ENCODE peak calls at places on chromosomes 7 and 10, in four cellular contexts. S, H, F and K are unnamed samples.

GRCh38 chr10:47036771-47037170 is 125.5 kb downstream of the PTPN20 start:
- DNase-seq in S (no peak), H (no peak), F (no peak), K (no peak)

GRCh38 chr7:88306590-88307048 is at the start of gene STEAP4:
- DNase-seq in S (peak), H (no peak), F (peak), K (peak)

GRCh38 chr10:75187961-75188426 is 22.6 kb upstream of the VDAC2 start:
- DNase-seq in S (peak), H (peak), F (peak), K (no peak)

GRCh38 chr10:79488303-79488702 is 24.0 kb upstream of the EIF5AL1 start:
- DNase-seq in S (peak), H (no peak), F (peak), K (peak)

GRCh38 chr10:24849537-24850299 is 102.7 kb downstream of the PRTFDC1 start:
- DNase-seq in S (no peak), H (no peak), F (peak), K (no peak)

GRCh38 chr10:69180525-69181204 is 631 bp downstream of the SUPV3L1 start:
- DNase-seq in S (no peak), H (peak), F (peak), K (no peak)

GRCh38 chr7:2471396-2471795 is 4.8 kb downstream of the GRIFIN start:
- DNase-seq in S (no peak), H (no peak), F (no peak), K (no peak)

GRCh38 chr7:140923358-140924006 is 1.2 kb downstream of the BRAF start:
- DNase-seq in S (no peak), H (no peak), F (peak), K (no peak)

GRCh38 chr10:129136866-129137415 is 330.1 kb upstream of the MGMT start:
- DNase-seq in S (no peak), H (no peak), F (no peak), K (no peak)

GRCh38 chr7:81534996-81535395 is 234.9 kb downstream of the HGF start:
- DNase-seq in S (no peak), H (no peak), F (no peak), K (no peak)

GRCh38 chr10:46540412-46541016 is 15.9 kb downstream of the GPRIN2 start:
- DNase-seq in S (no peak), H (no peak), F (no peak), K (no peak)

GRCh38 chr10:24574161-24574560 is 149.5 kb downstream of the ARHGAP21 start:
- DNase-seq in S (no peak), H (no peak), F (no peak), K (no peak)

GRCh38 chr10:71302874-71303568 is 16.0 kb upstream of the SLC29A3 start:
- DNase-seq in S (no peak), H (peak), F (peak), K (peak)

GRCh38 chr10:60465801-60466200 is 76.1 kb upstream of the ANK3 start:
- DNase-seq in S (no peak), H (no peak), F (no peak), K (no peak)

GRCh38 chr10:105181616-105182015 is 540.5 kb downstream of the SORCS3 start:
- DNase-seq in S (no peak), H (no peak), F (no peak), K (no peak)

GRCh38 chr10:126352446-126352845 is 35.8 kb downstream of the ADAM12 start:
- DNase-seq in S (no peak), H (no peak), F (no peak), K (no peak)

GRCh38 chr7:617614-618538 is 98.2 kb upstream of the PDGFA start:
- DNase-seq in S (no peak), H (no peak), F (peak), K (no peak)

GRCh38 chr10:77970869-77971803 is 44.6 kb upstream of the DLG5 start:
- DNase-seq in S (peak), H (peak), F (no peak), K (peak)

GRCh38 chr10:69568472-69569143 is 4.6 kb downstream of the NEUROG3 start:
- DNase-seq in S (peak), H (no peak), F (no peak), K (no peak)

GRCh38 chr7:115724400-115725056 is 306.0 kb downstream of the TFEC start:
- DNase-seq in S (no peak), H (no peak), F (peak), K (no peak)

GRCh38 chr10:91556691-91557529 is 76.0 kb downstream of the PPP1R3C start:
- DNase-seq in S (no peak), H (no peak), F (peak), K (no peak)

GRCh38 chr7:89757910-89758309 is 396.4 kb upstream of the STEAP1 start:
- DNase-seq in S (no peak), H (no peak), F (no peak), K (no peak)

GRCh38 chr7:127791790-127792189 is 139.8 kb downstream of the SND1 start:
- DNase-seq in S (no peak), H (no peak), F (no peak), K (no peak)

GRCh38 chr10:5861269-5862031 is 28.2 kb downstream of the ANKRD16 start:
- DNase-seq in S (no peak), H (no peak), F (peak), K (no peak)

GRCh38 chr7:35908305-35909223 is 107.7 kb downstream of the SEPTIN7 start:
- DNase-seq in S (no peak), H (no peak), F (no peak), K (no peak)

GRCh38 chr7:75596727-75597614 is 104.9 kb downstream of the SPDYE5 start:
- DNase-seq in S (no peak), H (no peak), F (peak), K (no peak)